ENCODE peak calls at places on chromosomes 4 and X, in eight cellular contexts. O is fibroblast of mammary gland, X is thoracic aorta, Q is lung, D is HCT116, G is Caco-2, V is heart right ventricle, T is fibroblast of the aortic adventitia. A is an unnamed sample.

GRCh38 chrX:31237189-31237588 is 165.3 kb upstream of the FTHL17 start:
- DNase-seq in T (no peak), D (no peak), X (no peak), O (no peak), V (no peak), Q (no peak), G (no peak), A (no peak)

GRCh38 chr4:33494150-33494549 is 2750.2 kb downstream of the ARAP2 start:
- DNase-seq in T (peak), Q (no peak), G (no peak), O (peak), X (no peak), D (no peak), V (no peak), A (peak)

GRCh38 chrX:136055651-136056221 is 70.5 kb downstream of the SLC9A6 start:
- DNase-seq in O (peak), D (no peak), V (peak), G (no peak), X (peak), T (peak), Q (no peak), A (no peak)

GRCh38 chrX:130402211-130402684 is 461 bp downstream of the RBMX2 start:
- DNase-seq in G (no peak), Q (no peak), V (no peak), O (no peak), D (no peak), X (no peak), T (no peak), A (no peak)

GRCh38 chrX:78102100-78102499 is 1.9 kb upstream of the PGK1 start:
- DNase-seq in D (no peak), G (no peak), Q (no peak), T (peak), X (no peak), V (no peak), O (peak), A (no peak)

GRCh38 chr4:110787109-110787508 is 164.2 kb upstream of the PITX2 start:
- DNase-seq in X (no peak), V (no peak), Q (no peak), D (no peak), O (peak), G (no peak), T (peak), A (no peak)

GRCh38 chr4:38665846-38666490 is 2.0 kb downstream of the KLF3 start:
- DNase-seq in G (no peak), X (no peak), V (no peak), T (peak), Q (no peak), D (no peak), O (no peak), A (no peak)

GRCh38 chr4:127174731-127175130 is 458.0 kb upstream of the INTU start:
- DNase-seq in T (no peak), O (no peak), G (no peak), Q (no peak), D (no peak), X (no peak), V (no peak), A (no peak)

GRCh38 chr4:63583561-63583960 is 825.7 kb downstream of the TECRL start:
- DNase-seq in Q (no peak), D (no peak), X (no peak), T (no peak), G (no peak), O (no peak), V (no peak), A (no peak)

GRCh38 chr4:3145251-3145908 is 70.9 kb downstream of the HTT start:
- DNase-seq in V (no peak), X (no peak), G (no peak), Q (no peak), O (peak), T (peak), D (no peak), A (peak)
- TF ChIP-seq CTCF in V (peak), X (no peak), G (no peak), Q (no peak), O (peak), T (peak), D (peak), A (no peak)

GRCh38 chr4:178026999-178027398 is 584.8 kb upstream of the AGA start:
- DNase-seq in G (no peak), D (no peak), T (no peak), V (no peak), X (no peak), O (no peak), Q (no peak), A (no peak)

GRCh38 chr4:178028481-178028880 is 586.2 kb upstream of the AGA start:
- DNase-seq in V (no peak), T (no peak), G (no peak), X (no peak), Q (no peak), O (no peak), D (no peak), A (no peak)

GRCh38 chr4:178027796-178028195 is 585.6 kb upstream of the AGA start:
- DNase-seq in X (no peak), D (no peak), G (no peak), T (no peak), Q (no peak), O (no peak), V (no peak), A (no peak)
- H3K4me3 ChIP-seq in X (no peak), D (no peak), G (no peak), T (no peak), Q (no peak), O (no peak), V (no peak), A (no peak)

GRCh38 chrX:2903366-2903765 is 25.8 kb downstream of the ARSD start:
- DNase-seq in T (no peak), G (no peak), V (no peak), Q (no peak), D (no peak), X (no peak), O (no peak), A (peak)
- TF ChIP-seq CTCF in T (no peak), G (no peak), V (no peak), Q (no peak), D (no peak), X (no peak), O (no peak), A (peak)

DNA sequence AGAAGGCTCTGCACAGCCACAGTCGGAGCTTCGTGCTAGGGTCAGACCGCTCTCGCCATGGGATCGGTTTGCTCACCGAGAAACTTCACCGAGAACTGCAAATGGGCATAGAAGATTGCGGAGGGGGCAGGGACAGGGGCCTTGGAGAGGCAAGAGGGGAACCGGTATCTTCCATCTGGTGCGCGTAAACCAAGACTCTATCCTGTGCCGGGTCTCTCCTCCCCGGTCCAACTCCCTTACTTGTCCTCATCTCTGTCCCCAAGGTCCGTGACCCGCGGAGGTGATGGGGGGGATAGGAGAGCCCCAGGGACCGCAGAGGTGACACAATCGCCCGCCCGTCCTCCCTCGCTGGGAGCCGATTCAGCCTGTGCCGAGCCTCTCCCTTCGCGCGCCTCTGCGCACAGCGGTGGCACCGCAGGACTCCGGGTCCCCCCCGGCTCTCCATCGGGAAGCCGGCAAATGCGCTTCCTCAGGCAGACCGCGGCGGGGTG is 960 bp downstream of the SCD5 start:
- DNase-seq in Q (no peak), O (no peak), T (peak), V (peak), X (no peak), G (no peak), D (no peak), A (peak)
- H3K4me3 ChIP-seq in Q (peak), O (peak), T (peak), V (peak), X (peak), G (peak), D (peak), A (no peak)

GRCh38 chrX:104343408-104344129 is 88.8 kb upstream of the ESX1 start:
- DNase-seq in Q (peak), D (peak), T (peak), O (peak), G (peak), V (peak), X (no peak), A (peak)
- TF ChIP-seq CTCF in Q (peak), D (peak), T (peak), O (peak), G (peak), V (peak), X (peak), A (peak)

GRCh38 chrX:24151513-24151912 is 2.0 kb downstream of the ZFX start:
- DNase-seq in O (no peak), G (no peak), Q (no peak), V (no peak), X (no peak), D (no peak), T (no peak), A (no peak)
- H3K4me3 ChIP-seq in O (peak), G (peak), Q (peak), V (peak), X (peak), D (peak), T (peak), A (peak)